ENCODE peak calls at places on chromosomes 3 and 15, in five cellular contexts. S, N, F, M and L are unnamed samples.

GRCh38 chr3:184299488-184300376 is 691 bp downstream of the PSMD2 start:
- DNase-seq in S (no peak), N (no peak), F (no peak), M (no peak), L (peak; percentile 78)

GRCh38 chr15:28977377-28978010 is 91.7 kb downstream of the APBA2 start:
- DNase-seq in S (no peak), N (no peak), F (no peak), M (no peak), L (no peak)

GRCh38 chr3:110680365-110680909 is 391.2 kb upstream of the NECTIN3 start:
- DNase-seq in S (no peak), N (no peak), F (no peak), M (no peak), L (no peak)

GRCh38 chr15:77784361-77785292 is 151.9 kb upstream of the LINGO1 start:
- DNase-seq in S (no peak), N (no peak), F (peak; percentile 58), M (no peak), L (peak; percentile 48)

GRCh38 chr15:76963596-76963995 is 31.3 kb upstream of the PSTPIP1 start:
- DNase-seq in S (peak; percentile 22), N (no peak), F (no peak), M (no peak), L (no peak)

GRCh38 chr3:9793161-9793781 is 389 bp downstream of the ARPC4 start:
- DNase-seq in S (no peak), N (no peak), F (no peak), M (no peak), L (peak; percentile 76)

GRCh38 chr3:43468141-43468540 is 153.7 kb downstream of the ANO10 start:
- DNase-seq in S (no peak), N (no peak), F (no peak), M (no peak), L (no peak)

GRCh38 chr3:134761213-134761612 is 33.8 kb upstream of the EPHB1 start:
- DNase-seq in S (no peak), N (no peak), F (no peak), M (no peak), L (no peak)

GRCh38 chr3:46208167-46208704 is at the start of gene CCR1:
- DNase-seq in S (peak; percentile 21), N (peak; percentile 92), F (peak; percentile 28), M (peak; percentile 30), L (peak; percentile 37)

GRCh38 chr3:32238027-32238815 is at the start of gene CMTM8:
- DNase-seq in S (peak; percentile 76), N (no peak), F (peak; percentile 39), M (no peak), L (peak; percentile 39)
- TF ChIP-seq POLR2A in S (peak; percentile 66), N (no peak), F (no peak), M (no peak), L (no peak)

DNA sequence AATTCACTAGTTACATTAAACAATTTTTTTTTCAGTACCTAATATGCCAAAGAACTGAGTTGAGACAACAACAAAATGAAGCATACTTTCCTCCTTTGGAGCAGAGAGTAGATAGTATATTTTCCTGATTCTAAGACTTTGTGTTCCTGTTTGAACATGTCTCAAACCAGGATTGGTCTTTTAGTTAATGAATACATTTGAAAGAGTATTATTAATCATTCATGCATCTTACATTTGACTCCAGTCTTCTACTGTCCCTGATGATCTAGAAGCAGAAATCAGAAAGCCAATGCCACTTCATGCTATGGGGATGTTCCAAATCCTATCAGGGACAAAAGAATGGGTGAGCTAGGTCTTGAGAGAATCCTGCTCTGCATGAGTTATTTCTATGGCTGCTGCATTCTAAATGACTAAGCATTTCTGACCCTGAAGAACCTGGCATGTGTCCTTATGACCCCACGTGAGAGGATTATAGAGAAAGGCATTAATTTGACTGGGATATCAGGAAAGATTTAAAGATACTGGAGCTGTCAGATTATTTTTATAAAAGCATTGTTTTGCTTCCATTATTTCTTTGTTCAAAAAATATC is 32.9 kb upstream of the MBNL1 start:
- DNase-seq in S (no peak), N (no peak), F (no peak), M (no peak), L (peak; percentile 69)
- TF ChIP-seq POLR2A in S (no peak), N (no peak), F (no peak), M (no peak), L (no peak)

DNA sequence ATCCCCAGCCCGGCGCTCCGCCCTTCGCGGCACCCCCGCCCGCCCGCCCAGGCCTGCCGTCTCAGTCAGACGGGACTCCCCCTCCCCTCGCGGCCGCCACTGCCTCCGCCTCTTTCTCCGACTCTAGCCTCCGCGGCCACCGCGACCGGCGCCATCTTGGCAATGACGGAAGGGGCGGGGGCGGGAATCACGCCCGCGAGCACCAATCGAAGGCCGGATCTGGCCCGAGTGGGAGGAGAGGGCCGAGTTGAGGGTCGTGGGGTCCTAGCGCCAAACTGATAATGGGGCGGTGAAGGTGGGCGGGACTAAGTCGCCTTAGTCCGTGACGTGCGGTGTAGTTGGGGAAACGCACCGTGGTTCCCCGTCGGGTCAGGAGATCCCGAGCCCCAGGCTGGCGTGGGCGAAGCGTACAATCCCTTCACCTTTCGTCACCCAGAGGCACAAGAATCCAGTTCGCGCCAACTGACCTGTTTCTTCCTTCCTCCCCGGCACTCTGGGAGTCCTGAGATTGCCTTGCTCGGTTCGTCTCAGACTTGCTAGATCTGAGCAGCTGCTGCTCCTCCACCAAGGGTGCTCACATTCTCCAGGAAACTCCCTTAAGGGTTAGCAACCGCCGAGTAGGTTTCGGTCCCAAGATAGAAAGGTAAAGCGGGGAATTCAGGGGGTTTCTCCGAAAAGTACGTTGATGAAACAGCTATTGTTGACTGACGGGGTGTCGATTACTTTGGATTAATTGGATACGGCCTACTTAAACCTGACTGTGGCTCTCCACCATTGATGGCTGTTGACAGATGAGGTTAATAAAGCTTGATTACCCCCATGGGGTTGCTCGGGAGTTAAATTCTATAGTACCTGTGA is at the start of gene DENND4A:
- DNase-seq in S (peak; percentile 98), N (peak; percentile 97), F (peak; percentile 66), M (peak; percentile 96), L (peak; percentile 99)
- TF ChIP-seq POLR2A in S (peak; percentile 90), N (peak; percentile 92), F (no peak), M (peak; percentile 54), L (peak; percentile 99)

GRCh38 chr15:101277943-101278564 is 769 bp upstream of the SELENOS start:
- DNase-seq in S (no peak), N (no peak), F (no peak), M (no peak), L (no peak)

GRCh38 chr15:101283931-101284330 is 6.6 kb upstream of the SELENOS start:
- DNase-seq in S (no peak), N (no peak), F (no peak), M (no peak), L (no peak)

GRCh38 chr15:101277038-101277822 is at the start of gene SELENOS:
- DNase-seq in S (peak; percentile 93), N (no peak), F (peak; percentile 85), M (peak; percentile 87), L (peak; percentile 95)

GRCh38 chr15:101276501-101277037 is 716 bp downstream of the SELENOS start:
- DNase-seq in S (no peak), N (no peak), F (no peak), M (no peak), L (peak; percentile 71)

DNA sequence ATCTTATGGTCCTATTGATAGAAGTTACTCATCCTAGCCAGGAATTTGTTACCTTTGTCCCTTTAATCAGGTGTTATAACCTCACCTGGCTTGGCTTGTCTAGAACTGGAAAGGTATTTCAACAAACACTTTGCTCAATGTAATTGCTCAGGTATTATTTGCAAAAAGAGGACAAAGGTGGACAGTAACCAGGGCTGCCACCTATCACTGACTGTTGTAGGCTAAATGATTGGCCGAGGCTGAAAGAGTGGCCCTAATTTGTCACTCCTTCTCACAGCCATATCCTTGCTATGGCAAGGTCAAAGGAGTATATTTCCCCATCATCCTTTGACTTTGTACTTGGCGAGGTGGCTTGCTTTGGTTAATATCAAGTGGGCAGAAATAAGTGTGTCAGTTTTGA is 2.7 kb upstream of the SELENOS start:
- DNase-seq in S (no peak), N (no peak), F (no peak), M (no peak), L (no peak)
- TF ChIP-seq POLR2A in S (no peak), N (no peak), F (peak; percentile 10), M (no peak), L (no peak)

GRCh38 chr3:186790261-186790981 is 7.0 kb downstream of the EIF4A2 start:
- DNase-seq in S (no peak), N (no peak), F (no peak), M (no peak), L (peak; percentile 53)
- TF ChIP-seq POLR2A in S (no peak), N (peak; percentile 82), F (peak; percentile 93), M (no peak), L (peak; percentile 74)

GRCh38 chr15:53416219-53416940 is 343.1 kb downstream of the WDR72 start:
- DNase-seq in S (peak; percentile 28), N (no peak), F (no peak), M (no peak), L (no peak)
- TF ChIP-seq POLR2A in S (no peak), N (no peak), F (no peak), M (no peak), L (no peak)